ENCODE peak calls at places on chromosomes 11 and 22, in eight cellular contexts. J, N, V, O, P, Q, K and L are unnamed samples.

GRCh38 chr11:44690651-44691050 is 36.1 kb upstream of the TSPAN18 start:
- DNase-seq in V (no peak), J (no peak), K (no peak), O (no peak), N (no peak), Q (no peak), P (peak), L (no peak)

GRCh38 chr22:36350751-36351594 is 36.8 kb downstream of the MYH9 start:
- DNase-seq in J (no peak), V (no peak), P (no peak), N (no peak), Q (no peak), K (peak), O (no peak), L (no peak)

GRCh38 chr11:20388096-20389055 is 860 bp downstream of the PRMT3 start:
- DNase-seq in Q (no peak), V (no peak), K (no peak), O (peak), N (no peak), J (no peak), P (no peak), L (no peak)

GRCh38 chr11:75312346-75312745 is 39.1 kb downstream of the ARRB1 start:
- DNase-seq in P (no peak), J (no peak), K (no peak), V (no peak), Q (no peak), N (no peak), O (no peak), L (no peak)

GRCh38 chr11:77250881-77251640 is 50.4 kb downstream of the GDPD4 start:
- DNase-seq in Q (no peak), P (no peak), N (no peak), O (no peak), K (no peak), V (no peak), J (no peak), L (no peak)

GRCh38 chr22:47220752-47221151 is 458.3 kb downstream of the TBC1D22A start:
- DNase-seq in J (no peak), K (no peak), O (no peak), N (no peak), P (no peak), V (no peak), Q (no peak), L (no peak)

GRCh38 chr11:9787981-9788521 is 124.2 kb downstream of the SWAP70 start:
- DNase-seq in K (no peak), J (no peak), Q (peak), N (peak), V (no peak), O (peak), P (no peak), L (peak)

GRCh38 chr11:111770581-111771134 is 4.5 kb upstream of the PPP2R1B start:
- DNase-seq in K (peak), J (no peak), V (no peak), Q (no peak), P (no peak), O (no peak), N (no peak), L (no peak)

GRCh38 chr11:10324474-10324873 is 19.6 kb downstream of the ADM start:
- DNase-seq in K (no peak), O (no peak), N (no peak), J (no peak), V (no peak), Q (no peak), P (no peak), L (no peak)

GRCh38 chr22:25496396-25497064 is 67.9 kb upstream of the GRK3 start:
- DNase-seq in J (no peak), N (no peak), P (no peak), K (no peak), V (no peak), Q (no peak), O (no peak), L (no peak)